ENCODE peak calls at places on chromosomes 1 and 21, in four cellular contexts. One of them, this sample, is unnamed.

GRCh38 chr1:167642501-167642826 is 12.4 kb downstream of the RCSD1 start:
- DNase-seq in K562: no peak
- DNase-seq in HL-60: no peak
- DNase-seq in GM12878: no peak
- DNase-seq in this sample: no peak

GRCh38 chr1:236627717-236628116 is 23.4 kb upstream of the HEATR1 start:
- DNase-seq in K562: no peak
- DNase-seq in HL-60: no peak
- DNase-seq in GM12878: no peak
- DNase-seq in this sample: no peak

GRCh38 chr1:91803847-91804545 is 82.0 kb downstream of the TGFBR3 start:
- DNase-seq in K562: no peak
- DNase-seq in HL-60: peak; percentile 72
- DNase-seq in GM12878: peak; percentile 95
- DNase-seq in this sample: peak; percentile 42

GRCh38 chr1:185062710-185063370 is 17.5 kb downstream of the RNF2 start:
- DNase-seq in K562: no peak
- DNase-seq in HL-60: peak; percentile 19
- DNase-seq in GM12878: no peak
- DNase-seq in this sample: no peak

GRCh38 chr21:35644523-35644922 is 415.8 kb downstream of the SETD4 start:
- DNase-seq in K562: no peak
- DNase-seq in HL-60: no peak
- DNase-seq in GM12878: no peak
- DNase-seq in this sample: no peak

GRCh38 chr21:35050348-35051286 is 1.5 kb upstream of the RUNX1 start:
- DNase-seq in K562: peak; percentile 37
- DNase-seq in HL-60: no peak
- DNase-seq in GM12878: no peak
- DNase-seq in this sample: no peak

GRCh38 chr1:224160171-224160682 is 22.8 kb upstream of the DEGS1 start:
- DNase-seq in K562: peak; percentile 90
- DNase-seq in HL-60: no peak
- DNase-seq in GM12878: no peak
- DNase-seq in this sample: no peak

GRCh38 chr1:119435061-119435460 is 20.1 kb downstream of the HSD3B2 start:
- DNase-seq in K562: no peak
- DNase-seq in HL-60: no peak
- DNase-seq in GM12878: no peak
- DNase-seq in this sample: no peak

GRCh38 chr1:186183219-186183618 is 191.8 kb downstream of the TPR start:
- DNase-seq in K562: no peak
- DNase-seq in HL-60: no peak
- DNase-seq in GM12878: no peak
- DNase-seq in this sample: no peak

GRCh38 chr1:12344611-12345299 is 114.9 kb downstream of the VPS13D start:
- DNase-seq in K562: no peak
- DNase-seq in HL-60: peak; percentile 83
- DNase-seq in GM12878: peak; percentile 31
- DNase-seq in this sample: no peak

GRCh38 chr1:234759888-234760287 is 149.9 kb upstream of the IRF2BP2 start:
- DNase-seq in K562: no peak
- DNase-seq in HL-60: no peak
- DNase-seq in GM12878: no peak
- DNase-seq in this sample: no peak

GRCh38 chr1:212615092-212615470 is 6.5 kb downstream of the ATF3 start:
- DNase-seq in K562: no peak
- DNase-seq in HL-60: no peak
- DNase-seq in GM12878: no peak
- DNase-seq in this sample: no peak

GRCh38 chr1:212612251-212612961 is 3.8 kb downstream of the ATF3 start:
- DNase-seq in K562: no peak
- DNase-seq in HL-60: no peak
- DNase-seq in GM12878: no peak
- DNase-seq in this sample: no peak

GRCh38 chr1:212614398-212615091 is 6.0 kb downstream of the ATF3 start:
- DNase-seq in K562: no peak
- DNase-seq in HL-60: no peak
- DNase-seq in GM12878: no peak
- DNase-seq in this sample: no peak

GRCh38 chr1:212611000-212611636 is 2.6 kb downstream of the ATF3 start:
- DNase-seq in K562: no peak
- DNase-seq in HL-60: no peak
- DNase-seq in GM12878: no peak
- DNase-seq in this sample: no peak

DNA sequence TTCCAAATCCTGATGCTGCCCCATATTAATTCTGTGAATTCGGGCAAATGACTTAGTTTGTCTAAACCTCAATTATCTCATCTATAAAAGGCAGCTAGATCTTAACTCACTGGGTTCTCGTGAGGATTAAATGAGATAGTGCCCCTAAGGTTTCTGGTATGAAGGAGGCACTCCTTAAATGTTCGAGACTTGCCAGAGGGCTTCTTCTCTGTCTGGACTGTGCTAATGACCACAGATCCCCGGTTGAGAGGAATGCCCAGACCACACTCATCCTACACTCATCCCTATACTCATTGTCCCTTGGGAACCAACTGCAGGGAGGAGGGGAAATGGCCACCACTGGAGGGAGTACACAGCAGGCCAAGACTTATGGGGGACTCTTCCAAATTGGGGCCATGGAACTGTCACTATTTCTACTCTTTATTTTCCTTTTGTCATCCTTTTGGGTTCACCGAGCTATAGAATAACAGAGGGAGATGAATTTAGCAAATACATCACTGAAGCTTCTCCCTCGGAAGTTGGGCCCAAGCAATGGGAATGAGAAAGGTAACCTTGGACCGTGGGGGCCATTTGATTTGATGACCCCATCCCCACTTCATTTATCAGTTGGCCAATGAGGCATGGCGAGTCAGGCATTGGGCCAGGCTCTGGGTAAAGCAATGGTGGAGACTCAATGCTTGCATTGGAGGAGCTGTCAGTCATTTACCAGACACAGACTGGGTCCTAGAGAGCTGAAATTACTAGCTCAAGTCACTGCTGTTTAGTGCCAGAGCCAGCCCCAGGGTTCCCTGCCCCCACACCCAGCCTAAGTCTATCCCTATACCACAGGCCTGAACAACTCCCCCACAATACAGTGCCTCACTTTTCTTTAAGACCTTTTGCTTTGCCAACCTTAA is 5.1 kb downstream of the ATF3 start:
- DNase-seq in K562: no peak
- DNase-seq in HL-60: no peak
- DNase-seq in GM12878: no peak
- DNase-seq in this sample: no peak
- TF ChIP-seq SPI1 in K562: no peak
- TF ChIP-seq SPI1 in HL-60: no peak
- TF ChIP-seq SPI1 in GM12878: no peak
- TF ChIP-seq SPI1 in this sample: no peak

DNA sequence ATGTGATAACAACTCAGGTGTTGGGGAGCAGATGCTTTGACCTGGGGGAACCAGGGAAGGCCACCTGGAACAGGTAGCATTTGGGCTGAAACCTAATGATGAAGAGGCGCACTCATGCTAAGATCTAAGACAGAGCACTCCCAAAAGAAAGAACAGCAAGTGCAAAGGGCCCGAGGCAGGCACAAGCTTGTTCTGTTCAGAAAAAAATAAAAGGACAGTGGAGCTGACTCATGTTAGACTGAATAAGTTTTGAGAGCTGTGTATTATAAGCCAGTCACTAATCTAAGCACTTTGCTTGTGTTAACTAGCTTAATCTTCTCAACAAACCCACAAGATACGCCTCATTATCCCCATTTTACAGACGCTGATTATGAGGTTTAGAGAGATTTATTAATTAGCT is 90.1 kb downstream of the MATN1 start:
- DNase-seq in K562: no peak
- DNase-seq in HL-60: no peak
- DNase-seq in GM12878: no peak
- DNase-seq in this sample: no peak
- TF ChIP-seq SPI1 in K562: no peak
- TF ChIP-seq SPI1 in HL-60: no peak
- TF ChIP-seq SPI1 in GM12878: no peak
- TF ChIP-seq SPI1 in this sample: no peak

DNA sequence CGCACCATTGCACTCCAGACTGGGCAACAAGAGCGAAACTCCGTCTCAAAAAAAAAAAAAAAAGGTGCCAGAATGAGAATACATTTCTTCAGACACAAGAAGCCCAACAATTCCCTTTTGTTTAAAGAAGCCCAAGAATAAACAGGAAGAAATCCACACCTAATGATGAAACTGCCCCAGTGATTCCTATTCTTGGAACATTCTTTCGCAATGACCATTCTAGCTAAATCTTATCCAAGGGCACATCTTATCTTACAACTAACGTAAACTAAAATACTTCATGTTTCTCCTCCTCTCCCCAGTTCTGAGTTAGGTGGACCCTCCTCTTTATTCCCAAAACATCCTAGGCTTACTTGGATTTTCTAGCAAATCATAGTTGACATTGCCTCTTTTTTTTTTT is 18.4 kb upstream of the OTUD3 start:
- DNase-seq in K562: no peak
- DNase-seq in HL-60: no peak
- DNase-seq in GM12878: no peak
- DNase-seq in this sample: no peak
- TF ChIP-seq SPI1 in K562: no peak
- TF ChIP-seq SPI1 in HL-60: no peak
- TF ChIP-seq SPI1 in GM12878: no peak
- TF ChIP-seq SPI1 in this sample: no peak

GRCh38 chr1:65527211-65527610 is 106.7 kb downstream of the LEPR start:
- DNase-seq in K562: no peak
- DNase-seq in HL-60: no peak
- DNase-seq in GM12878: no peak
- DNase-seq in this sample: no peak

GRCh38 chr1:65525297-65526048 is 105.0 kb downstream of the LEPR start:
- DNase-seq in K562: peak; percentile 73
- DNase-seq in HL-60: no peak
- DNase-seq in GM12878: no peak
- DNase-seq in this sample: peak; percentile 5

GRCh38 chr1:65527672-65528071 is 107.2 kb downstream of the LEPR start:
- DNase-seq in K562: no peak
- DNase-seq in HL-60: no peak
- DNase-seq in GM12878: no peak
- DNase-seq in this sample: no peak

GRCh38 chr1:65526049-65526556 is 105.6 kb downstream of the LEPR start:
- DNase-seq in K562: no peak
- DNase-seq in HL-60: no peak
- DNase-seq in GM12878: no peak
- DNase-seq in this sample: no peak

GRCh38 chr1:65528104-65528503 is 107.6 kb downstream of the LEPR start:
- DNase-seq in K562: no peak
- DNase-seq in HL-60: no peak
- DNase-seq in GM12878: no peak
- DNase-seq in this sample: no peak
- TF ChIP-seq SPI1 in K562: no peak
- TF ChIP-seq SPI1 in HL-60: no peak
- TF ChIP-seq SPI1 in GM12878: no peak
- TF ChIP-seq SPI1 in this sample: no peak

DNA sequence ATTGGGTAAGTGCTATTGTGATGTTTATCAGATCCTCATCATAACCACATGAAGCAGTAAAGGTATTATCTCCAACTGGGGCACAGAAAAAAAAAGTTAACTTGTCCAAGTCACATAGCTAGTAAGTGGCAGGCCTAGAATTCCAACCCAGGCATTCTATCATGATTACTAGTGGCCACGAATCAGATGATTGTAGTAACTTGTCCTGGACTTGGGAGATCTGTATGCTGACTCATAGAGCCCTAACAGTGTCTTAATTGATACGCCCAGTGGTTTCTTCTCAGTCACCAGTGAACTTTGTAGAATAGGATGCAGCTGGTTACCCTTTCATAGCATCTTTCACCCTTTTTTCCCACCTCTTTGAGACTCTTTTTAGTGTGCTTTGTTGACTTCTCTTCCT is 91.1 kb upstream of the UBE2U start:
- DNase-seq in K562: no peak
- DNase-seq in HL-60: no peak
- DNase-seq in GM12878: no peak
- DNase-seq in this sample: no peak
- TF ChIP-seq SPI1 in K562: no peak
- TF ChIP-seq SPI1 in HL-60: no peak
- TF ChIP-seq SPI1 in GM12878: no peak
- TF ChIP-seq SPI1 in this sample: no peak

DNA sequence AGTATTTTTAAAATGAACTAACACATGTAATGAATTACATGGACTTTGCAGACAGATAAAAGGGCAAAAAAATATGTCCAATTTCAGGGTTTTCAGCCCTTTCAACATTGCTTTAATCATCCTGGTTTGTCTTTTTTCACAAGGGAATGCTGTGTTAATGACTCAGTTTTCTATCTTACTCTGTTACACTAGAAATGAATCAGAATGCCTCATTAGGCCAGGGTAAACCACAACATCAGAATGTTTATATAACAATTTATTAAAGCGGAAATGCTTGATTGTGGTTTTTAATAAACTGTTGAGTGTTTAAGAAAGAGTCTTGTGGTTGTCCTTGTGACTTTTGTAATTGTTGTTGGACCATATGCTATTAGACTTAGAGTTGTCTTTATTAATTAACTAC is 13.5 kb downstream of the GORAB start:
- DNase-seq in K562: no peak
- DNase-seq in HL-60: no peak
- DNase-seq in GM12878: no peak
- DNase-seq in this sample: no peak
- TF ChIP-seq SPI1 in K562: no peak
- TF ChIP-seq SPI1 in HL-60: no peak
- TF ChIP-seq SPI1 in GM12878: no peak
- TF ChIP-seq SPI1 in this sample: no peak

This sample was measured in GM12891.